ENCODE peak calls at places on chromosomes 7 and 10, in ten cellular contexts. D is ascending aorta; Q is K562; B is right lobe of liver; I is small intestine; M is brain microvascular endothelial cell; G is psoas muscle; H is OCI-LY7; J is AG04450; U is CD4-positive, alpha-beta T cell. V is an unnamed sample.

GRCh38 chr10:121293121-121293520 is 305.1 kb downstream of the FGFR2 start:
- DNase-seq in D (no peak), Q (no peak), B (no peak), I (no peak), M (no peak), G (no peak), H (no peak), J (no peak), U (no peak), V (no peak)

GRCh38 chr10:58807631-58808024 is 295.0 kb downstream of the BICC1 start:
- DNase-seq in D (no peak), Q (no peak), B (peak), I (no peak), M (no peak), G (no peak), H (no peak), J (no peak), U (no peak), V (no peak)

GRCh38 chr7:84236398-84236797 is 41.8 kb upstream of the SEMA3A start:
- DNase-seq in D (no peak), Q (no peak), B (no peak), I (no peak), M (no peak), G (no peak), H (no peak), J (no peak), U (no peak), V (no peak)

GRCh38 chr10:110706690-110707098 is 62.6 kb downstream of the RBM20 start:
- DNase-seq in D (no peak), Q (no peak), B (no peak), I (no peak), M (peak), G (no peak), H (no peak), J (peak), U (no peak), V (no peak)

GRCh38 chr10:110413903-110414562 is 83.7 kb upstream of the DUSP5 start:
- DNase-seq in D (no peak), Q (no peak), B (no peak), I (no peak), M (no peak), G (no peak), H (peak), J (no peak), U (no peak), V (no peak)

GRCh38 chr10:12589271-12589670 is 239.9 kb downstream of the CAMK1D start:
- DNase-seq in D (no peak), Q (no peak), B (no peak), I (no peak), M (no peak), G (no peak), H (no peak), J (no peak), U (no peak), V (no peak)

GRCh38 chr7:148883233-148884048 is 650 bp downstream of the EZH2 start:
- DNase-seq in D (no peak), Q (peak), B (peak), I (peak), M (no peak), G (peak), H (peak), J (no peak), U (peak), V (peak)

GRCh38 chr10:6532321-6532720 is 47.8 kb downstream of the PRKCQ start:
- DNase-seq in D (no peak), Q (no peak), B (no peak), I (no peak), M (no peak), G (no peak), H (no peak), J (no peak), U (no peak), V (no peak)

GRCh38 chr10:124105594-124105993 is 12.2 kb upstream of the CHST15 start:
- DNase-seq in D (no peak), Q (no peak), B (no peak), I (no peak), M (no peak), G (no peak), H (peak), J (no peak), U (no peak), V (no peak)

GRCh38 chr7:134084488-134085144 is 42.5 kb upstream of the LRGUK start:
- DNase-seq in D (no peak), Q (no peak), B (no peak), I (no peak), M (no peak), G (no peak), H (peak), J (no peak), U (no peak), V (no peak)

GRCh38 chr10:75527542-75527941 is 96.1 kb downstream of the LRMDA start:
- DNase-seq in D (no peak), Q (no peak), B (no peak), I (no peak), M (no peak), G (no peak), H (no peak), J (no peak), U (no peak), V (no peak)

GRCh38 chr10:29590598-29591415 is 44.0 kb downstream of the SVIL start:
- DNase-seq in D (no peak), Q (peak), B (no peak), I (peak), M (peak), G (no peak), H (peak), J (peak), U (no peak), V (no peak)

GRCh38 chr10:35781643-35782035 is 139.5 kb upstream of the FZD8 start:
- DNase-seq in D (no peak), Q (peak), B (no peak), I (peak), M (no peak), G (no peak), H (peak), J (no peak), U (no peak), V (no peak)

GRCh38 chr10:113093188-113094113 is 143.4 kb downstream of the TCF7L2 start:
- DNase-seq in D (no peak), Q (no peak), B (peak), I (peak), M (no peak), G (no peak), H (no peak), J (no peak), U (no peak), V (no peak)

GRCh38 chr10:97898429-97898828 is 48.8 kb downstream of the GOLGA7B start:
- DNase-seq in D (no peak), Q (peak), B (no peak), I (no peak), M (no peak), G (no peak), H (no peak), J (no peak), U (no peak), V (no peak)

GRCh38 chr7:44618754-44619153 is 12.3 kb downstream of the OGDH start:
- DNase-seq in D (no peak), Q (no peak), B (no peak), I (no peak), M (no peak), G (no peak), H (no peak), J (no peak), U (no peak), V (no peak)

GRCh38 chr10:34598972-34599371 is 216.1 kb downstream of the PARD3 start:
- DNase-seq in D (no peak), Q (no peak), B (no peak), I (no peak), M (peak), G (no peak), H (no peak), J (peak), U (no peak), V (no peak)

GRCh38 chr10:76984559-76985443 is 652.8 kb downstream of the KCNMA1 start:
- DNase-seq in D (no peak), Q (peak), B (peak), I (peak), M (peak), G (peak), H (peak), J (peak), U (peak), V (peak)

GRCh38 chr7:144118341-144118740 is 4.6 kb upstream of the OR2A14 start:
- DNase-seq in D (no peak), Q (no peak), B (no peak), I (no peak), M (no peak), G (no peak), H (no peak), J (no peak), U (no peak), V (no peak)

GRCh38 chr7:131893627-131894345 is 337.4 kb upstream of the PODXL start:
- DNase-seq in D (no peak), Q (no peak), B (no peak), I (no peak), M (no peak), G (no peak), H (no peak), J (no peak), U (no peak), V (no peak)

GRCh38 chr10:77163670-77164348 is 473.8 kb downstream of the KCNMA1 start:
- DNase-seq in D (peak), Q (no peak), B (no peak), I (peak), M (peak), G (peak), H (no peak), J (peak), U (no peak), V (no peak)

GRCh38 chr7:45161842-45162241 is 4.3 kb downstream of the RAMP3 start:
- DNase-seq in D (no peak), Q (no peak), B (no peak), I (no peak), M (no peak), G (peak), H (no peak), J (no peak), U (no peak), V (no peak)

GRCh38 chr7:112091768-112092167 is 114.4 kb downstream of the DOCK4 start:
- DNase-seq in D (no peak), Q (no peak), B (no peak), I (no peak), M (no peak), G (no peak), H (no peak), J (no peak), U (no peak), V (no peak)

GRCh38 chr7:22841954-22842353 is 19.3 kb upstream of the TOMM7 start:
- DNase-seq in D (no peak), Q (no peak), B (no peak), I (no peak), M (no peak), G (peak), H (no peak), J (no peak), U (no peak), V (no peak)

GRCh38 chr7:85184599-85185354 is 2.1 kb downstream of the SEMA3D start:
- DNase-seq in D (no peak), Q (no peak), B (no peak), I (no peak), M (peak), G (peak), H (no peak), J (no peak), U (no peak), V (no peak)

GRCh38 chr7:71465741-71466189 is 333.8 kb downstream of the GALNT17 start:
- DNase-seq in D (no peak), Q (no peak), B (no peak), I (no peak), M (no peak), G (no peak), H (no peak), J (no peak), U (no peak), V (no peak)
- H3K27ac ChIP-seq in D (no peak), Q (no peak), B (no peak), I (no peak), M (no peak), G (no peak), H (no peak), J (no peak), U (no peak), V (no peak)

DNA sequence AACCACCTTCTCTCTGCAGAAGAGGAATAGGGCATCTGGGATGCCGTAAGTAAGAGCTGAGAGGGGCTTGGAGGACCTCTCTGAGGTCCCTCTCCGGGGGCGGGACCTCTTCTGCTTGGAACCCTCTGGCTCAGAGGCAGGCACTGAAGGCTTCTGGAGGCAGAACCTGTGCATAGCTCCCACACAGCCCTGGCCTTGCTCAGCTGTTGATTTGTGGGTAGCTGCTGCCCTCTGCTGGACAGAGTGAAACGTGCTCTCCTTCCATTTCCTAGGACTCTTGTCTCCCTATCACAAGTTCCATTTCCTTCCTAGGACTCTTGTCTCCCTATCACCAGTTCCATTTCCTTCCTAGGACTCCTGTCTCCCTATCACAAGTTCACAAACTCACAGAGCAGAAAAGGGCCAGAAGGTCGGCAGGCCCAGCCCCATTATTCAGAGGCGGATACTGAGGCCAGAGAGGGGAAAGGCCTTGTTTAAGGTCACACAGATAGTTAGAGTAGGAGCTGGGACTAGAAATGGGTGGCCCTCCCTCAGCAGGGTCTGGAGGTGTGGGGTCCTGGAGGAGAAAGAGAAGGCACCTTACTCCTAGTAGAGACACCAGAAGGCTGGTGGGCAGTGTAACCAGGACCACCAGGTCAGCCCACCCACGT is 30.3 kb upstream of the GARS1 start:
- DNase-seq in D (no peak), Q (peak), B (peak), I (peak), M (peak), G (peak), H (peak), J (peak), U (peak), V (peak)
- H3K27ac ChIP-seq in D (no peak), Q (peak), B (no peak), I (no peak), M (no peak), G (no peak), H (no peak), J (no peak), U (no peak), V (no peak)

GRCh38 chr10:60798870-60799269 is 20.6 kb downstream of the CDK1 start:
- DNase-seq in D (no peak), Q (no peak), B (no peak), I (no peak), M (no peak), G (no peak), H (no peak), J (no peak), U (no peak), V (no peak)
- H3K27ac ChIP-seq in D (no peak), Q (no peak), B (no peak), I (no peak), M (no peak), G (no peak), H (no peak), J (no peak), U (no peak), V (no peak)

GRCh38 chr7:140050100-140050499 is 12.7 kb downstream of the PARP12 start:
- DNase-seq in D (no peak), Q (no peak), B (no peak), I (no peak), M (no peak), G (no peak), H (no peak), J (no peak), U (no peak), V (no peak)
- H3K27ac ChIP-seq in D (no peak), Q (no peak), B (peak), I (peak), M (no peak), G (no peak), H (no peak), J (no peak), U (no peak), V (no peak)

DNA sequence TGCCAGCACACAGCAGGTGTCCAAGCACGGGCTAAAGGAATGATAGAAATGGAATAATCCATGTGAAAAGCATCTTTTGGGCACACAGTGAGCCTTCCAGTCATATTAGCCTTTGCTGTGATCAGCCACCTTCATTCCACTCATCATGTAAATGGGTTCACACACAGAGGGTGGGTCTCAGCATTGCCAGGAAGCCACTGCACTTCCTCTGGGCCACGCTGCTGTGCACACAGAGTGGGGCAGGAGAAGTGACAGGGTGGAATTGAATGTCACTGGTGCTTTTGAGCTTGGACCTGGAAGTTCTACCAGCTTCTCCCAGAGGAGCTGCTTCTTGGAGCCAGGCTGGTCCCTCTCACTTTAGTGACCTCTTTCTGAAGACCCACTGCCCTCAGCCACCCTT is 203.5 kb downstream of the USP6NL start:
- DNase-seq in D (no peak), Q (no peak), B (no peak), I (peak), M (no peak), G (no peak), H (peak), J (no peak), U (peak), V (no peak)
- H3K27ac ChIP-seq in D (no peak), Q (no peak), B (no peak), I (no peak), M (no peak), G (no peak), H (no peak), J (no peak), U (no peak), V (no peak)